ENCODE peak calls at places on chromosomes 16 and 17, in six cellular contexts. U is mesenchymal stem cell, I is H1, N is endodermal cell, K is H9, V is mesendoderm. T is an unnamed sample.

GRCh38 chr17:52035336-52035915 is 123.1 kb downstream of the CA10 start:
- DNase-seq in I (no peak), K (no peak), V (no peak), N (no peak), U (no peak), T (no peak)

GRCh38 chr16:56238188-56238587 is 46.9 kb downstream of the GNAO1 start:
- DNase-seq in V (no peak), U (no peak), N (no peak), I (no peak), K (no peak), T (no peak)

GRCh38 chr17:8125196-8125946 is 1.5 kb upstream of the HES7 start:
- DNase-seq in N (peak), U (peak), I (peak), V (peak), K (peak), T (no peak)

GRCh38 chr16:27822529-27823437 is 240.7 kb downstream of the GSG1L start:
- DNase-seq in U (no peak), N (peak), V (no peak), I (no peak), K (no peak), T (no peak)

GRCh38 chr17:67602974-67603373 is 114.8 kb upstream of the NOL11 start:
- DNase-seq in I (peak), V (peak), N (peak), U (peak), K (peak), T (peak)

GRCh38 chr16:2527784-2528100 is 3.5 kb downstream of the CEMP1 start:
- DNase-seq in U (no peak), K (no peak), I (no peak), N (no peak), V (no peak), T (no peak)

GRCh38 chr16:85359147-85359822 is 247.0 kb upstream of the CIBAR2 start:
- DNase-seq in V (no peak), N (no peak), I (no peak), K (no peak), U (peak), T (peak)

GRCh38 chr16:6600167-6600566 is 732.5 kb upstream of the RBFOX1 start:
- DNase-seq in V (no peak), U (no peak), N (no peak), I (no peak), K (no peak), T (no peak)

GRCh38 chr16:57092786-57093301 is 461 bp downstream of the CPNE2 start:
- DNase-seq in K (peak), N (peak), V (peak), U (peak), I (peak), T (no peak)

GRCh38 chr17:50136096-50136687 is 6.2 kb upstream of the SAMD14 start:
- DNase-seq in V (no peak), I (no peak), K (no peak), U (no peak), N (no peak), T (no peak)

GRCh38 chr17:10336393-10336792 is 36.4 kb downstream of the MYH13 start:
- DNase-seq in U (no peak), K (peak), V (no peak), I (peak), N (peak), T (no peak)

GRCh38 chr16:54438469-54438868 is 151.9 kb upstream of the IRX3 start:
- DNase-seq in I (no peak), N (no peak), U (no peak), V (no peak), K (no peak), T (no peak)

GRCh38 chr17:50690887-50691549 is 16.7 kb downstream of the ANKRD40 start:
- DNase-seq in K (no peak), I (no peak), V (no peak), U (no peak), N (no peak), T (no peak)

GRCh38 chr16:7518158-7518557 is 185.5 kb downstream of the RBFOX1 start:
- DNase-seq in I (no peak), K (no peak), N (no peak), U (no peak), V (no peak), T (no peak)

GRCh38 chr16:79269211-79269863 is 331.2 kb downstream of the MAF start:
- DNase-seq in V (peak), I (no peak), N (no peak), K (no peak), U (no peak), T (no peak)

GRCh38 chr16:11414815-11415775 is 69.8 kb downstream of the RMI2 start:
- DNase-seq in K (no peak), V (no peak), U (no peak), I (no peak), N (no peak), T (no peak)

GRCh38 chr17:33940769-33941168 is 314.3 kb upstream of the CCL2 start:
- DNase-seq in I (no peak), V (no peak), K (no peak), N (no peak), U (no peak), T (peak)

GRCh38 chr16:59369523-59369922 is 635.4 kb upstream of the GOT2 start:
- DNase-seq in U (no peak), N (no peak), I (no peak), V (no peak), K (no peak), T (no peak)

GRCh38 chr17:68572138-68572842 is 28.9 kb downstream of the FAM20A start:
- DNase-seq in V (no peak), I (no peak), N (peak), K (no peak), U (peak), T (no peak)

GRCh38 chr17:17819561-17819995 is 17.2 kb downstream of the SREBF1 start:
- DNase-seq in K (peak), U (peak), V (peak), N (peak), I (no peak), T (peak)

GRCh38 chr16:87924937-87925670 is 11.2 kb downstream of the CA5A start:
- DNase-seq in N (no peak), K (no peak), U (no peak), I (no peak), V (no peak), T (no peak)

GRCh38 chr17:2025622-2026309 is 632 bp upstream of the RTN4RL1 start:
- DNase-seq in U (peak), I (peak), V (peak), N (peak), K (peak), T (no peak)
- H3K9ac ChIP-seq in U (no peak), I (no peak), V (no peak), N (no peak), K (no peak), T (no peak)

GRCh38 chr17:43416998-43417891 is 18.5 kb downstream of the ARL4D start:
- DNase-seq in U (no peak), N (no peak), I (no peak), V (no peak), K (no peak), T (peak)
- H3K27ac ChIP-seq in U (no peak), N (no peak), I (no peak), V (no peak), K (no peak), T (no peak)

GRCh38 chr17:74820037-74820436 is 39.6 kb downstream of the GRIN2C start:
- DNase-seq in N (no peak), K (no peak), V (no peak), I (no peak), U (no peak), T (no peak)
- H3K9ac ChIP-seq in N (no peak), K (no peak), V (no peak), I (no peak), U (no peak), T (no peak)

DNA sequence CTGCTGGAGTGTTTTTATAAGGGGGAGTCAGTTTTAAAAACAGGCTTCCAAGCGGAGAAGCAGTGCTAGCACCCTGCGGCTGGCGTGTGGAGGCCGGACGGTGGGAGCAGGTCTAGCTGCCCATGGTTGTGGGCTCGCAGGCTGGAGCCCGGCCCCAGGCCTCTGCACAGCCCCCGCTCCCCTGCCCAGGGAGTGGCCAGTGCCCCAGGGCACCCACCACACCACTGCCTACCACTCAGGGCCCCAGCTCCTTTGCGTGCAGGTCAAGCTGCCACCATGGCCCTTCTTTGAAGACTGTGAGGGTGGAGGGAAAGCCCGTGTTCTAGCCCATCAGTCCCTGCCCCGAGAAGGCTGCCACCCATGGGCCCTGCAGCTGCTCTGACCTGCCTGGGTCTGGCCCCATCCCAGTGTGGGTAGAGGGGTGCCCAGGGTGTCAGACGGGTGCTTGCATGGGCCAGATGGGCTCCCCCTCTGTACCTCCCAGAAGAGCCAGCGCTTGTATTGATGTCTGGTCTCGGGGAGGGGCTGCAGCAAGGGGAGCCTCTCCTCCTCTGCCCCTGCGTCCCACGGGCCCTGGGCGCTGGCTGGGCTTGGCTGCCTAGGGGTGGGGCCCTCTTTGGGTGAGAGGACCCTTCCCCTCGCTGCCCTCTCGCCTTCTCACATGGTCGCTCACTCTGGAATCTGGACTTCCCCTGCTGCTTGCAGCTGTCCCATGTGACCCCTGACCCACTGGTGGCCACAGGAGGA is 1.5 kb upstream of the NUDT16L1 start:
- DNase-seq in U (no peak), K (no peak), I (no peak), V (no peak), N (peak), T (no peak)
- H3K27ac ChIP-seq in U (no peak), K (no peak), I (no peak), V (no peak), N (no peak), T (no peak)

DNA sequence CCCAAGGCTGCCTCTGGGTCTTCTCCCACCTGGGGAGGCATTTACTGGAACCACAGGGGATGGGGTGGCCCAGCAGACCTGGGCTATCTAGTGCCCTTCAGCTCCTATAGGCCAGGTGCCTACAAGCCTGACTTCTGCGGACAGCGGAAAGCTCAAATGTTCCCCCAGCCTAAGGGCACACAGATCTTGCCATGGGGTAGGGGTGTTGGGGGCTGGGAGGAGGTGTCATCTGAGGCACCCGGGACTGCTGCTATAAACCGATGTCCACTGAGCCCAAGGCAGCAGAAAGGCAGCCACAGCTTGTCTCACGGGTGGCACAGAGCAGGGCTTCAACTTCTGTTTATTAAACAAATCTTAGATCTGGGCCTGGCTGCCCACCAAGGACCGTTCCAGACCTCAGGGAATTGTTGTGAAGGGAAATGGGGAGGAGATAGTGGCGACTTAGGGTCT is 3.6 kb downstream of the MYO1C start:
- DNase-seq in K (no peak), U (peak), I (no peak), V (no peak), N (no peak), T (no peak)
- H3K9ac ChIP-seq in K (no peak), U (peak), I (no peak), V (peak), N (peak), T (peak)

T was measured in astrocyte.